ENCODE peak calls at places on chromosome 20, in nine cellular contexts. One of them, this sample, is unnamed.

GRCh38 chr20:63858393-63859165 is 2.7 kb upstream of the ABHD16B start:
- DNase-seq in PC-3: no peak
- DNase-seq in fibroblast of villous mesenchyme: peak
- DNase-seq in kidney epithelial cell: no peak
- DNase-seq in kidney: peak
- DNase-seq in GM12864: no peak
- DNase-seq in H9: peak
- DNase-seq in RWPE1: no peak
- DNase-seq in progenitor cell of endocrine pancreas: no peak
- DNase-seq in this sample: peak

GRCh38 chr20:51497542-51498467 is 44.7 kb downstream of the NFATC2 start:
- DNase-seq in PC-3: no peak
- DNase-seq in fibroblast of villous mesenchyme: no peak
- DNase-seq in kidney epithelial cell: no peak
- DNase-seq in kidney: no peak
- DNase-seq in GM12864: peak
- DNase-seq in H9: no peak
- DNase-seq in RWPE1: no peak
- DNase-seq in progenitor cell of endocrine pancreas: no peak
- DNase-seq in this sample: no peak

GRCh38 chr20:9130407-9130995 is 61.6 kb downstream of the PLCB4 start:
- DNase-seq in PC-3: no peak
- DNase-seq in fibroblast of villous mesenchyme: peak
- DNase-seq in kidney epithelial cell: no peak
- DNase-seq in kidney: no peak
- DNase-seq in GM12864: no peak
- DNase-seq in H9: no peak
- DNase-seq in RWPE1: no peak
- DNase-seq in progenitor cell of endocrine pancreas: no peak
- DNase-seq in this sample: no peak

GRCh38 chr20:17626217-17627007 is 55.6 kb downstream of the RRBP1 start:
- DNase-seq in PC-3: no peak
- DNase-seq in fibroblast of villous mesenchyme: no peak
- DNase-seq in kidney epithelial cell: no peak
- DNase-seq in kidney: peak
- DNase-seq in GM12864: no peak
- DNase-seq in H9: no peak
- DNase-seq in RWPE1: no peak
- DNase-seq in progenitor cell of endocrine pancreas: no peak
- DNase-seq in this sample: no peak

GRCh38 chr20:3452127-3452526 is 18.7 kb upstream of the ATRN start:
- DNase-seq in PC-3: no peak
- DNase-seq in fibroblast of villous mesenchyme: no peak
- DNase-seq in kidney epithelial cell: no peak
- DNase-seq in kidney: no peak
- DNase-seq in GM12864: no peak
- DNase-seq in H9: no peak
- DNase-seq in RWPE1: no peak
- DNase-seq in progenitor cell of endocrine pancreas: no peak
- DNase-seq in this sample: no peak

GRCh38 chr20:39874049-39874893 is 814.8 kb downstream of the MAFB start:
- DNase-seq in PC-3: peak
- DNase-seq in fibroblast of villous mesenchyme: peak
- DNase-seq in kidney epithelial cell: no peak
- DNase-seq in kidney: peak
- DNase-seq in GM12864: peak
- DNase-seq in H9: peak
- DNase-seq in RWPE1: peak
- DNase-seq in progenitor cell of endocrine pancreas: peak
- DNase-seq in this sample: peak

GRCh38 chr20:51236396-51236795 is 213.5 kb upstream of the KCNG1 start:
- DNase-seq in PC-3: no peak
- DNase-seq in fibroblast of villous mesenchyme: no peak
- DNase-seq in kidney epithelial cell: no peak
- DNase-seq in kidney: no peak
- DNase-seq in GM12864: no peak
- DNase-seq in H9: no peak
- DNase-seq in RWPE1: no peak
- DNase-seq in progenitor cell of endocrine pancreas: no peak
- DNase-seq in this sample: no peak

GRCh38 chr20:407097-407952 is 774 bp upstream of the RBCK1 start:
- DNase-seq in PC-3: peak
- DNase-seq in fibroblast of villous mesenchyme: peak
- DNase-seq in kidney epithelial cell: peak
- DNase-seq in kidney: peak
- DNase-seq in GM12864: no peak
- DNase-seq in H9: peak
- DNase-seq in RWPE1: no peak
- DNase-seq in progenitor cell of endocrine pancreas: peak
- DNase-seq in this sample: peak

GRCh38 chr20:38210741-38211140 is 45.7 kb upstream of the TGM2 start:
- DNase-seq in PC-3: peak
- DNase-seq in fibroblast of villous mesenchyme: no peak
- DNase-seq in kidney epithelial cell: no peak
- DNase-seq in kidney: no peak
- DNase-seq in GM12864: no peak
- DNase-seq in H9: no peak
- DNase-seq in RWPE1: peak
- DNase-seq in progenitor cell of endocrine pancreas: no peak
- DNase-seq in this sample: no peak

GRCh38 chr20:11752336-11752735 is 165.4 kb upstream of the BTBD3 start:
- DNase-seq in PC-3: no peak
- DNase-seq in fibroblast of villous mesenchyme: no peak
- DNase-seq in kidney epithelial cell: no peak
- DNase-seq in kidney: no peak
- DNase-seq in GM12864: no peak
- DNase-seq in H9: no peak
- DNase-seq in RWPE1: no peak
- DNase-seq in progenitor cell of endocrine pancreas: no peak
- DNase-seq in this sample: no peak

GRCh38 chr20:18019068-18019467 is 38.6 kb downstream of the OVOL2 start:
- DNase-seq in PC-3: peak
- DNase-seq in fibroblast of villous mesenchyme: peak
- DNase-seq in kidney epithelial cell: no peak
- DNase-seq in kidney: no peak
- DNase-seq in GM12864: no peak
- DNase-seq in H9: peak
- DNase-seq in RWPE1: no peak
- DNase-seq in progenitor cell of endocrine pancreas: no peak
- DNase-seq in this sample: peak

GRCh38 chr20:43959079-43959919 is 44.6 kb downstream of the TOX2 start:
- DNase-seq in PC-3: peak
- DNase-seq in fibroblast of villous mesenchyme: peak
- DNase-seq in kidney epithelial cell: no peak
- DNase-seq in kidney: no peak
- DNase-seq in GM12864: no peak
- DNase-seq in H9: no peak
- DNase-seq in RWPE1: no peak
- DNase-seq in progenitor cell of endocrine pancreas: no peak
- DNase-seq in this sample: no peak

GRCh38 chr20:48571945-48572589 is 255.7 kb downstream of the PREX1 start:
- DNase-seq in PC-3: no peak
- DNase-seq in fibroblast of villous mesenchyme: no peak
- DNase-seq in kidney epithelial cell: no peak
- DNase-seq in kidney: no peak
- DNase-seq in GM12864: no peak
- DNase-seq in H9: no peak
- DNase-seq in RWPE1: no peak
- DNase-seq in progenitor cell of endocrine pancreas: no peak
- DNase-seq in this sample: no peak

GRCh38 chr20:25039697-25040437 is 18.1 kb downstream of the ACSS1 start:
- DNase-seq in PC-3: peak
- DNase-seq in fibroblast of villous mesenchyme: peak
- DNase-seq in kidney epithelial cell: no peak
- DNase-seq in kidney: peak
- DNase-seq in GM12864: no peak
- DNase-seq in H9: no peak
- DNase-seq in RWPE1: no peak
- DNase-seq in progenitor cell of endocrine pancreas: no peak
- DNase-seq in this sample: no peak

GRCh38 chr20:64044484-64045247 is 4.8 kb downstream of the SOX18 start:
- DNase-seq in PC-3: peak
- DNase-seq in fibroblast of villous mesenchyme: peak
- DNase-seq in kidney epithelial cell: no peak
- DNase-seq in kidney: no peak
- DNase-seq in GM12864: no peak
- DNase-seq in H9: no peak
- DNase-seq in RWPE1: peak
- DNase-seq in progenitor cell of endocrine pancreas: no peak
- DNase-seq in this sample: peak

GRCh38 chr20:30599990-30600389 is 657.5 kb upstream of the DEFB115 start:
- DNase-seq in PC-3: no peak
- DNase-seq in fibroblast of villous mesenchyme: no peak
- DNase-seq in kidney epithelial cell: no peak
- DNase-seq in kidney: no peak
- DNase-seq in GM12864: no peak
- DNase-seq in H9: no peak
- DNase-seq in RWPE1: no peak
- DNase-seq in progenitor cell of endocrine pancreas: no peak
- DNase-seq in this sample: no peak

GRCh38 chr20:29878777-29879442 is 1378.6 kb upstream of the DEFB115 start:
- DNase-seq in PC-3: no peak
- DNase-seq in fibroblast of villous mesenchyme: no peak
- DNase-seq in kidney epithelial cell: no peak
- DNase-seq in kidney: peak
- DNase-seq in GM12864: no peak
- DNase-seq in H9: no peak
- DNase-seq in RWPE1: no peak
- DNase-seq in progenitor cell of endocrine pancreas: no peak
- DNase-seq in this sample: no peak

GRCh38 chr20:39563406-39563805 is 601.3 kb downstream of the DHX35 start:
- DNase-seq in PC-3: no peak
- DNase-seq in fibroblast of villous mesenchyme: no peak
- DNase-seq in kidney epithelial cell: no peak
- DNase-seq in kidney: no peak
- DNase-seq in GM12864: peak
- DNase-seq in H9: no peak
- DNase-seq in RWPE1: no peak
- DNase-seq in progenitor cell of endocrine pancreas: no peak
- DNase-seq in this sample: no peak

GRCh38 chr20:19930461-19930860 is 86.7 kb upstream of the NAA20 start:
- DNase-seq in PC-3: no peak
- DNase-seq in fibroblast of villous mesenchyme: no peak
- DNase-seq in kidney epithelial cell: no peak
- DNase-seq in kidney: no peak
- DNase-seq in GM12864: no peak
- DNase-seq in H9: no peak
- DNase-seq in RWPE1: no peak
- DNase-seq in progenitor cell of endocrine pancreas: no peak
- DNase-seq in this sample: no peak

GRCh38 chr20:19928379-19929360 is 88.5 kb upstream of the NAA20 start:
- DNase-seq in PC-3: no peak
- DNase-seq in fibroblast of villous mesenchyme: peak
- DNase-seq in kidney epithelial cell: no peak
- DNase-seq in kidney: peak
- DNase-seq in GM12864: no peak
- DNase-seq in H9: no peak
- DNase-seq in RWPE1: peak
- DNase-seq in progenitor cell of endocrine pancreas: no peak
- DNase-seq in this sample: no peak

GRCh38 chr20:19926581-19926980 is 90.6 kb upstream of the NAA20 start:
- DNase-seq in PC-3: no peak
- DNase-seq in fibroblast of villous mesenchyme: peak
- DNase-seq in kidney epithelial cell: no peak
- DNase-seq in kidney: no peak
- DNase-seq in GM12864: no peak
- DNase-seq in H9: no peak
- DNase-seq in RWPE1: no peak
- DNase-seq in progenitor cell of endocrine pancreas: no peak
- DNase-seq in this sample: no peak

GRCh38 chr20:19932170-19932667 is 84.9 kb upstream of the NAA20 start:
- DNase-seq in PC-3: no peak
- DNase-seq in fibroblast of villous mesenchyme: peak
- DNase-seq in kidney epithelial cell: no peak
- DNase-seq in kidney: no peak
- DNase-seq in GM12864: no peak
- DNase-seq in H9: no peak
- DNase-seq in RWPE1: no peak
- DNase-seq in progenitor cell of endocrine pancreas: no peak
- DNase-seq in this sample: no peak

DNA sequence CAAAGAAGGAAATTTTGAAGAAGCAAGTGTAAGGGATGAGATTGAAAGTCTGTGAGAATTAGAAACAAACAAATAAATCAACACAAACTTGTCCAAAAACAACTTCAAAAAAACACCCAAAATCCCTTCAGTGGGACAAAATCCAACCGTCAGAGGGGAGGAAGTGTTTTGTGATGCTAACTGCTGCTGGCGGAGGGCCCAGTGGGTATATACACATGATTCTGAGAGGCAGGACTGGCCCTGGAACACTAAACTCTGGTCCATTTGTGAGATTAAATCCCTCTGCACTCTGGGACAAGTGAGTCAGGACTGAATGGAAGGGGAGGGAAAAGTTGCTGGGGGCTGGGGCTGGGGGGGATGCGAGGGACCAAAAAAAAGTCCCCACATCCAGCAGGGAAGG is 87.4 kb upstream of the NAA20 start:
- DNase-seq in PC-3: no peak
- DNase-seq in fibroblast of villous mesenchyme: peak
- DNase-seq in kidney epithelial cell: no peak
- DNase-seq in kidney: no peak
- DNase-seq in GM12864: no peak
- DNase-seq in H9: no peak
- DNase-seq in RWPE1: no peak
- DNase-seq in progenitor cell of endocrine pancreas: no peak
- DNase-seq in this sample: no peak
- TF ChIP-seq CTCF in PC-3: no peak
- TF ChIP-seq CTCF in fibroblast of villous mesenchyme: no peak
- TF ChIP-seq CTCF in kidney epithelial cell: no peak
- TF ChIP-seq CTCF in kidney: no peak
- TF ChIP-seq CTCF in GM12864: no peak
- TF ChIP-seq CTCF in H9: no peak
- TF ChIP-seq CTCF in RWPE1: no peak
- TF ChIP-seq CTCF in progenitor cell of endocrine pancreas: no peak
- TF ChIP-seq CTCF in this sample: no peak

GRCh38 chr20:45308078-45308778 is at the start of gene MATN4:
- DNase-seq in PC-3: no peak
- DNase-seq in fibroblast of villous mesenchyme: no peak
- DNase-seq in kidney epithelial cell: no peak
- DNase-seq in kidney: no peak
- DNase-seq in GM12864: no peak
- DNase-seq in H9: peak
- DNase-seq in RWPE1: no peak
- DNase-seq in progenitor cell of endocrine pancreas: no peak
- DNase-seq in this sample: no peak
- TF ChIP-seq CTCF in PC-3: no peak
- TF ChIP-seq CTCF in fibroblast of villous mesenchyme: no peak
- TF ChIP-seq CTCF in kidney epithelial cell: no peak
- TF ChIP-seq CTCF in kidney: no peak
- TF ChIP-seq CTCF in GM12864: no peak
- TF ChIP-seq CTCF in H9: no peak
- TF ChIP-seq CTCF in RWPE1: peak
- TF ChIP-seq CTCF in progenitor cell of endocrine pancreas: no peak
- TF ChIP-seq CTCF in this sample: no peak

GRCh38 chr20:41249781-41250281 is 67.7 kb downstream of the ZHX3 start:
- DNase-seq in PC-3: peak
- DNase-seq in fibroblast of villous mesenchyme: peak
- DNase-seq in kidney epithelial cell: no peak
- DNase-seq in kidney: peak
- DNase-seq in GM12864: no peak
- DNase-seq in H9: peak
- DNase-seq in RWPE1: peak
- DNase-seq in progenitor cell of endocrine pancreas: no peak
- DNase-seq in this sample: peak
- TF ChIP-seq CTCF in PC-3: peak
- TF ChIP-seq CTCF in fibroblast of villous mesenchyme: peak
- TF ChIP-seq CTCF in kidney epithelial cell: peak
- TF ChIP-seq CTCF in kidney: peak
- TF ChIP-seq CTCF in GM12864: peak
- TF ChIP-seq CTCF in H9: peak
- TF ChIP-seq CTCF in RWPE1: no peak
- TF ChIP-seq CTCF in progenitor cell of endocrine pancreas: peak
- TF ChIP-seq CTCF in this sample: peak

GRCh38 chr20:59591061-59591460 is 13.3 kb upstream of the PHACTR3 start:
- DNase-seq in PC-3: no peak
- DNase-seq in fibroblast of villous mesenchyme: no peak
- DNase-seq in kidney epithelial cell: no peak
- DNase-seq in kidney: no peak
- DNase-seq in GM12864: no peak
- DNase-seq in H9: no peak
- DNase-seq in RWPE1: no peak
- DNase-seq in progenitor cell of endocrine pancreas: no peak
- DNase-seq in this sample: no peak
- TF ChIP-seq CTCF in PC-3: no peak
- TF ChIP-seq CTCF in fibroblast of villous mesenchyme: no peak
- TF ChIP-seq CTCF in kidney epithelial cell: no peak
- TF ChIP-seq CTCF in kidney: no peak
- TF ChIP-seq CTCF in GM12864: no peak
- TF ChIP-seq CTCF in H9: no peak
- TF ChIP-seq CTCF in RWPE1: no peak
- TF ChIP-seq CTCF in progenitor cell of endocrine pancreas: no peak
- TF ChIP-seq CTCF in this sample: no peak

This sample was measured in endothelial cell.